ENCODE peak calls at places on chromosomes 5 and 9, in eight cellular contexts. H is HepG2, V is ovary, Y is A549, J is K562, M is endothelial cell of umbilical vein, X is gastrocnemius medialis, K is uterus. Z is an unnamed sample.

GRCh38 chr9:93126825-93127368 is 7.2 kb downstream of the NINJ1 start:
- DNase-seq in M (peak), J (no peak), X (peak), Y (no peak), K (peak), H (peak), V (no peak), Z (no peak)

GRCh38 chr9:19641046-19641445 is 147.8 kb downstream of the SLC24A2 start:
- DNase-seq in H (no peak), J (no peak), K (no peak), Y (peak), M (no peak), V (no peak), X (no peak), Z (no peak)

GRCh38 chr5:9888517-9888916 is 258.4 kb upstream of the TAS2R1 start:
- DNase-seq in V (no peak), X (no peak), Y (no peak), K (no peak), J (no peak), M (no peak), H (no peak), Z (no peak)

GRCh38 chr9:72424131-72424530 is 59.1 kb upstream of the ZFAND5 start:
- DNase-seq in X (no peak), Y (no peak), H (no peak), J (no peak), M (no peak), V (no peak), K (no peak), Z (no peak)

GRCh38 chr9:81724242-81724889 is 35.0 kb upstream of the TLE1 start:
- DNase-seq in H (no peak), M (peak), J (no peak), Y (no peak), K (peak), V (no peak), X (no peak), Z (no peak)

GRCh38 chr5:112227911-112228631 is 191.0 kb downstream of the EPB41L4A start:
- DNase-seq in J (no peak), M (no peak), H (peak), X (no peak), V (no peak), K (no peak), Y (no peak), Z (no peak)

GRCh38 chr9:112757300-112757883 is 6.8 kb downstream of the SNX30 start:
- DNase-seq in V (no peak), X (no peak), H (no peak), M (no peak), J (no peak), K (no peak), Y (no peak), Z (no peak)

GRCh38 chr9:127923771-127924170 is 6.8 kb downstream of the PIP5KL1 start:
- DNase-seq in M (no peak), X (no peak), J (no peak), Y (peak), H (no peak), V (no peak), K (no peak), Z (peak)

GRCh38 chr5:96881511-96882115 is 5.3 kb downstream of the ERAP2 start:
- DNase-seq in K (no peak), V (no peak), Y (no peak), X (no peak), H (no peak), J (no peak), M (peak), Z (peak)

GRCh38 chr5:93422652-93423332 is 158.2 kb downstream of the NR2F1-AS1 start:
- DNase-seq in H (no peak), K (no peak), X (no peak), Y (no peak), V (no peak), M (peak), J (no peak), Z (no peak)

GRCh38 chr5:13249854-13250253 is 694.6 kb downstream of the DNAH5 start:
- DNase-seq in V (no peak), Y (no peak), J (no peak), H (no peak), X (no peak), K (no peak), M (peak), Z (no peak)

GRCh38 chr5:122401991-122402710 is 90.1 kb downstream of the SNCAIP start:
- DNase-seq in K (no peak), J (no peak), V (no peak), Y (no peak), H (no peak), X (no peak), M (no peak), Z (no peak)

GRCh38 chr5:1246711-1247431 is 21.7 kb downstream of the SLC6A18 start:
- DNase-seq in X (no peak), H (peak), K (no peak), V (no peak), Y (peak), M (peak), J (peak), Z (no peak)

GRCh38 chr9:38027714-38028113 is 41.3 kb downstream of the SHB start:
- DNase-seq in X (no peak), V (no peak), K (no peak), J (no peak), M (no peak), Y (no peak), H (no peak), Z (no peak)

GRCh38 chr9:38026021-38026809 is 42.8 kb downstream of the SHB start:
- DNase-seq in Y (peak), M (peak), X (no peak), K (peak), V (peak), H (peak), J (peak), Z (peak)

GRCh38 chr9:38025166-38025565 is 43.9 kb downstream of the SHB start:
- DNase-seq in Y (no peak), M (peak), H (no peak), J (no peak), V (no peak), X (no peak), K (no peak), Z (no peak)

GRCh38 chr9:38024036-38024681 is 44.9 kb downstream of the SHB start:
- DNase-seq in H (peak), M (peak), Y (peak), V (peak), X (peak), K (peak), J (no peak), Z (no peak)

DNA sequence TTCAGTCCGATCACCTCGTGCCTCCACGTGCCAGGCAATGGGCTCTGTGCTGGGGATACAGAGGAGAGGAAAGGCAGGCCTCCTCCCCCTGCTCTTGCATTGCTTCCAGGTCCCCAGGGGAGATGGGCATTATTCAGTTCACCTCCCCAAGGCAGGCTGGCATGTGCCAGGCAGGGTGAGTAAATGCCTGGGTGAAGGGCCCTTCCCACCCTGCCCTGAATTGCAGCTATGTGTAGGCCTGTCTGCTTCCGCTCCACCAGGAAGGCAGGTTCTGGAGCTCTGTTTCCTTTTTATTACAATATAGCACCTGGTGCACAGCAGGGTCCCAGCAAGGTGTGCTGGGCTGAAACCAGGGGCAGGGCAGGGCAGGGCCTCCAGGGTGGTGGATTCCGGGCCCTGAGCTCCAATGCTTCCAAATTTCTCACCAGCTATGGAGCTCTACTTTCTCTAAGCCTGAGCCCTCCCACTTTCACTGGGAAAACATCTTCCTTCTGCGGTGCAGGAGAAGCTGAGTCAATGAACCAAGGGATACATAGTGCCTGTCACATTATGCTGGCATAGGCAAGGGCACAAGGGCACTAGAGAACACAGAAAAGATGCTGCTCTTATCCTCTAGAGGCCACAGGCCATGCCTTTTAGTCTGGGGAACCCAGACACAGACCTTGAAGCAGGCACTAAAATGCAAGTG is 42.0 kb downstream of the SHB start:
- DNase-seq in X (no peak), H (no peak), K (no peak), J (no peak), M (no peak), V (no peak), Y (no peak), Z (no peak)
- TF ChIP-seq POLR2A in X (no peak), H (no peak), K (no peak), J (no peak), M (no peak), V (no peak), Y (no peak), Z (no peak)

GRCh38 chr5:126422994-126423788 is at the start of gene GRAMD2B:
- DNase-seq in J (peak), M (peak), X (peak), H (peak), V (peak), K (peak), Y (peak), Z (peak)
- TF ChIP-seq POLR2A in J (peak), M (no peak), X (peak), H (peak), V (peak), K (peak), Y (peak), Z (peak)

GRCh38 chr5:169796731-169797130 is 159.7 kb downstream of the DOCK2 start:
- DNase-seq in Y (no peak), H (no peak), V (no peak), X (no peak), J (no peak), K (no peak), M (no peak), Z (no peak)

GRCh38 chr5:169795311-169795710 is 158.2 kb downstream of the DOCK2 start:
- DNase-seq in J (no peak), X (no peak), H (no peak), M (no peak), K (no peak), Y (no peak), V (no peak), Z (no peak)

GRCh38 chr5:169798906-169799660 is 162.0 kb downstream of the DOCK2 start:
- DNase-seq in X (no peak), K (no peak), Y (no peak), H (no peak), M (no peak), V (no peak), J (no peak), Z (no peak)

GRCh38 chr5:169798438-169798837 is 161.4 kb downstream of the DOCK2 start:
- DNase-seq in Y (no peak), V (no peak), X (no peak), H (no peak), J (no peak), M (no peak), K (no peak), Z (no peak)

GRCh38 chr5:169797577-169797976 is 160.5 kb downstream of the DOCK2 start:
- DNase-seq in J (no peak), Y (no peak), H (no peak), X (no peak), V (no peak), K (no peak), M (no peak), Z (no peak)
- TF ChIP-seq POLR2A in J (no peak), Y (no peak), H (no peak), X (no peak), V (no peak), K (no peak), M (no peak), Z (no peak)

GRCh38 chr5:172173771-172174170 is 14.3 kb downstream of the STK10 start:
- DNase-seq in M (no peak), Y (no peak), V (no peak), K (no peak), J (no peak), X (no peak), H (no peak), Z (peak)

GRCh38 chr5:172178301-172179031 is 9.6 kb downstream of the STK10 start:
- DNase-seq in X (no peak), M (no peak), H (no peak), Y (no peak), K (no peak), V (no peak), J (peak), Z (no peak)

GRCh38 chr5:172177232-172177631 is 10.8 kb downstream of the STK10 start:
- DNase-seq in K (no peak), H (no peak), M (no peak), Y (no peak), X (no peak), J (no peak), V (no peak), Z (no peak)

GRCh38 chr5:172172912-172173591 is 15.0 kb downstream of the STK10 start:
- DNase-seq in J (no peak), H (no peak), M (no peak), X (no peak), V (no peak), Y (no peak), K (no peak), Z (no peak)

DNA sequence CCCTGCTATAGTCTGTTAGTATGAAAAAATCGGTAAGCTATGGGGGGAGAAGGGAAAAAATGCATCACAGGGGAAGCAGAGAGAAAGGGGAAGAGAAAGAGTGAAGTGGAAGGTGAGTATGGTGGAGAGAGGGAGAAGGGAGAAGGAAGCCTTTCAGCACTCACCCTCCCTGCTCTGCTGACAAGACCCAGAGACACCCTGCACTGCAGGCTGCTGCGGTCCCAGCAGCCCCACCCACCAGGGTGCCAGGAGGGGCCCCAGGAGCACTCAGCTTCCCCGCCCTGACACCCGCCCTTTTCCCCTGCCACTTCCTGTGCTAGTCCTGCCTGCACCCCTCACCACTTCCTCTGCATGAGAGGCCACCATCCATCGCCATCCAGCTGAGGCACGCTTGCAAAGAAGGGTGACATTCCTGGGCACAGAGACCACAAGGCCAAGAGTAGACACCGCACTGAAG is 12.7 kb downstream of the STK10 start:
- DNase-seq in V (no peak), X (peak), H (peak), Y (no peak), K (no peak), J (peak), M (no peak), Z (peak)
- TF ChIP-seq POLR2A in V (no peak), X (no peak), H (no peak), Y (no peak), K (no peak), J (no peak), M (no peak), Z (no peak)